ENCODE peak calls at places on chromosomes 6 and 20, in nine cellular contexts. D is activated CD4-positive, alpha-beta T cell treated with anti-CD3 and anti-CD28 coated beads, Interleukin-2, amount 50 U/mL, for 1 hour; F is G401; A is iPS DF 19.7; P is HFFc6; U is NCI-H2081; O is T-helper 2 cell; I is NCI-H526; Y is activated CD4-positive, CD25-positive, alpha-beta regulatory T cell. T is an unnamed sample.

GRCh38 chr6:48866681-48867080 is 596.4 kb downstream of the MMUT start:
- DNase-seq in D (no peak), F (no peak), A (no peak), P (no peak), U (no peak), O (no peak), I (no peak), Y (no peak), T (no peak)

GRCh38 chr20:45070932-45071632 is 29.8 kb downstream of the KCNS1 start:
- DNase-seq in D (no peak), F (no peak), A (no peak), P (no peak), U (no peak), O (no peak), I (no peak), Y (no peak), T (no peak)

GRCh38 chr20:50372770-50373088 is 137.5 kb upstream of the PTPN1 start:
- DNase-seq in D (no peak), F (no peak), A (no peak), P (no peak), U (no peak), O (no peak), I (no peak), Y (no peak), T (no peak)

GRCh38 chr6:34152806-34153565 is 7.1 kb upstream of the GRM4 start:
- DNase-seq in D (no peak), F (peak), A (no peak), P (no peak), U (no peak), O (no peak), I (no peak), Y (no peak), T (no peak)

GRCh38 chr20:9270831-9271230 is 201.9 kb downstream of the PLCB4 start:
- DNase-seq in D (no peak), F (no peak), A (no peak), P (peak), U (no peak), O (no peak), I (no peak), Y (no peak), T (no peak)

GRCh38 chr6:37168163-37168758 is 1.7 kb upstream of the PIM1 start:
- DNase-seq in D (no peak), F (no peak), A (no peak), P (no peak), U (no peak), O (no peak), I (no peak), Y (no peak), T (no peak)

GRCh38 chr20:22921595-22922421 is 113.3 kb upstream of the SSTR4 start:
- DNase-seq in D (no peak), F (no peak), A (no peak), P (peak), U (no peak), O (no peak), I (no peak), Y (no peak), T (no peak)

GRCh38 chr6:110348956-110349565 is 9.1 kb downstream of the METTL24 start:
- DNase-seq in D (no peak), F (peak), A (no peak), P (no peak), U (no peak), O (no peak), I (peak), Y (no peak), T (no peak)

GRCh38 chr6:25041676-25042598 is 106.2 kb upstream of the RIPOR2 start:
- DNase-seq in D (peak), F (no peak), A (no peak), P (no peak), U (peak), O (peak), I (peak), Y (peak), T (no peak)

GRCh38 chr6:112289039-112289566 is 34.7 kb upstream of the LAMA4 start:
- DNase-seq in D (no peak), F (no peak), A (no peak), P (no peak), U (no peak), O (no peak), I (no peak), Y (no peak), T (no peak)

GRCh38 chr6:30690403-30691207 is at the start of gene NRM:
- DNase-seq in D (peak), F (peak), A (no peak), P (peak), U (peak), O (peak), I (peak), Y (peak), T (peak)

GRCh38 chr6:83108378-83108777 is 40.9 kb downstream of the DOP1A start:
- DNase-seq in D (no peak), F (no peak), A (no peak), P (no peak), U (no peak), O (no peak), I (no peak), Y (no peak), T (no peak)

GRCh38 chr6:144714031-144714732 is 429.0 kb downstream of the UTRN start:
- DNase-seq in D (no peak), F (no peak), A (no peak), P (no peak), U (no peak), O (no peak), I (no peak), Y (no peak), T (no peak)

GRCh38 chr20:5393218-5393870 is 76.6 kb upstream of the PROKR2 start:
- DNase-seq in D (no peak), F (peak), A (no peak), P (no peak), U (no peak), O (no peak), I (no peak), Y (no peak), T (no peak)

T was measured in NCI-H1930.